ENCODE peak calls at places on chromosomes 7 and 10, in six cellular contexts. A is kidney; R is GM03348; Q is activated naive CD4-positive, alpha-beta T cell; Z is SW480; B is activated naive CD8-positive, alpha-beta T cell treated with anti-CD3 and anti-CD28 coated beads for 36 hours. H is an unnamed sample.

GRCh38 chr7:140745654-140746053 is 49.1 kb downstream of the NDUFB2 start:
- DNase-seq in Q (no peak), Z (no peak), A (no peak), R (no peak), B (no peak), H (no peak)

GRCh38 chr10:124864421-124865193 is 63.0 kb downstream of the ABRAXAS2 start:
- DNase-seq in R (no peak), Z (peak; percentile 81), A (peak; percentile 85), Q (no peak), B (no peak), H (no peak)

GRCh38 chr10:92830478-92831389 is 17.6 kb upstream of the EXOC6 start:
- DNase-seq in R (no peak), B (peak; percentile 21), A (no peak), Q (no peak), Z (no peak), H (no peak)

GRCh38 chr7:158432369-158433270 is 155.0 kb downstream of the PTPRN2 start:
- DNase-seq in Z (peak; percentile 95), A (no peak), R (no peak), Q (no peak), B (no peak), H (no peak)

GRCh38 chr10:102735065-102735562 is 8.6 kb upstream of the WBP1L start:
- DNase-seq in Q (no peak), R (no peak), A (no peak), B (no peak), Z (no peak), H (peak; percentile 59)

GRCh38 chr10:111206521-111206920 is 129.7 kb downstream of the ADRA2A start:
- DNase-seq in B (no peak), R (peak; percentile 18), A (no peak), Q (no peak), Z (peak; percentile 74), H (no peak)

GRCh38 chr10:74163313-74164068 is 12.5 kb downstream of the ADK start:
- DNase-seq in B (no peak), Z (no peak), Q (no peak), A (no peak), R (no peak), H (no peak)

GRCh38 chr10:80537086-80537704 is 507 bp upstream of the SH2D4B start:
- DNase-seq in R (no peak), Q (no peak), A (no peak), B (no peak), Z (no peak), H (no peak)

GRCh38 chr10:102661614-102662133 is 17.4 kb downstream of the TRIM8 start:
- DNase-seq in R (no peak), Z (no peak), Q (no peak), B (no peak), A (no peak), H (no peak)

GRCh38 chr7:437293-438280 is 82.1 kb downstream of the PDGFA start:
- DNase-seq in R (no peak), Z (peak; percentile 43), A (no peak), B (no peak), Q (no peak), H (no peak)

GRCh38 chr10:46544989-46545791 is 11.3 kb downstream of the GPRIN2 start:
- DNase-seq in A (peak; percentile 45), Q (no peak), R (no peak), Z (peak; percentile 54), B (no peak), H (peak; percentile 14)

GRCh38 chr10:132634947-132635271 is 97.3 kb downstream of the INPP5A start:
- DNase-seq in Q (no peak), Z (no peak), B (no peak), R (no peak), A (no peak), H (no peak)

GRCh38 chr10:133158756-133159610 is 1.0 kb upstream of the KNDC1 start:
- DNase-seq in A (peak; percentile 81), Z (peak; percentile 46), B (no peak), Q (no peak), R (no peak), H (no peak)

GRCh38 chr10:36446873-36447272 is 678.5 kb upstream of the ANKRD30A start:
- DNase-seq in Q (no peak), A (peak; percentile 68), Z (no peak), R (no peak), B (no peak), H (no peak)

GRCh38 chr7:100873599-100874299 is 1.2 kb upstream of the SRRT start:
- DNase-seq in A (no peak), B (no peak), R (no peak), Z (no peak), Q (no peak), H (no peak)

H was measured in SK-MEL-5.